ENCODE peak calls at places on chromosomes 5 and 9, in eight cellular contexts. K is K562, V is SK-N-SH, A is suprapubic skin, Z is prostate gland, G is sigmoid colon, N is spleen, M is H1. W is an unnamed sample.

GRCh38 chr9:129835128-129835859 is at the start of the genes C9orf78 and USP20:
- DNase-seq in A (peak; percentile 95), G (peak; percentile 98), N (peak; percentile 98), V (peak; percentile 100), Z (peak; percentile 96), M (peak; percentile 96), K (peak; percentile 100), W (peak; percentile 98)

GRCh38 chr9:3329361-3329760 is 196.4 kb downstream of the RFX3 start:
- DNase-seq in V (no peak), A (no peak), K (no peak), G (no peak), M (no peak), N (no peak), Z (no peak), W (no peak)

GRCh38 chr5:17267099-17267498 is 49.7 kb downstream of the BASP1 start:
- DNase-seq in K (no peak), V (no peak), G (no peak), N (no peak), A (no peak), Z (no peak), M (no peak), W (no peak)

GRCh38 chr5:42252306-42252705 is 170.9 kb upstream of the GHR start:
- DNase-seq in M (no peak), N (no peak), A (no peak), K (no peak), V (no peak), G (no peak), Z (no peak), W (no peak)

GRCh38 chr9:98182889-98183599 is 9.4 kb downstream of the CORO2A start:
- DNase-seq in G (no peak), Z (no peak), M (no peak), A (no peak), N (peak; percentile 38), K (no peak), V (no peak), W (peak; percentile 26)

GRCh38 chr9:14080940-14081621 is 232.9 kb downstream of the NFIB start:
- DNase-seq in V (no peak), Z (no peak), N (no peak), G (no peak), K (no peak), M (no peak), A (no peak), W (no peak)

GRCh38 chr5:17234384-17234783 is 17.0 kb downstream of the BASP1 start:
- DNase-seq in A (no peak), K (no peak), Z (no peak), V (no peak), G (no peak), N (no peak), M (no peak), W (no peak)

GRCh38 chr5:22850981-22851380 is 2.2 kb downstream of the CDH12 start:
- DNase-seq in M (no peak), K (no peak), Z (no peak), V (no peak), G (no peak), N (no peak), A (no peak), W (no peak)

GRCh38 chr9:92887880-92888338 is 10.1 kb upstream of the ZNF484 start:
- DNase-seq in M (peak; percentile 26), Z (no peak), A (no peak), V (no peak), N (no peak), G (no peak), K (no peak), W (no peak)

GRCh38 chr5:108654042-108654441 is 93.7 kb upstream of the FER start:
- DNase-seq in G (no peak), N (no peak), K (no peak), A (no peak), Z (no peak), V (no peak), M (no peak), W (no peak)

GRCh38 chr9:14062449-14063187 is 251.3 kb downstream of the NFIB start:
- DNase-seq in G (no peak), Z (no peak), M (no peak), K (no peak), A (no peak), V (peak; percentile 53), N (no peak), W (no peak)

GRCh38 chr5:40106847-40107246 is 572.9 kb upstream of the PTGER4 start:
- DNase-seq in V (no peak), M (no peak), G (no peak), Z (no peak), A (no peak), K (no peak), N (no peak), W (peak; percentile 27)

GRCh38 chr9:114718801-114719221 is 36.8 kb upstream of the TEX48 start:
- DNase-seq in K (no peak), V (no peak), G (no peak), Z (no peak), M (no peak), A (no peak), N (no peak), W (peak; percentile 35)

GRCh38 chr5:96075579-96076289 is 114.1 kb upstream of the ELL2 start:
- DNase-seq in V (no peak), N (no peak), G (no peak), M (no peak), K (no peak), A (no peak), Z (no peak), W (no peak)

GRCh38 chr9:124218438-124219289 is 39.1 kb upstream of the NEK6 start:
- DNase-seq in G (peak; percentile 74), K (no peak), V (no peak), Z (no peak), N (peak; percentile 89), A (peak; percentile 72), M (no peak), W (peak; percentile 77)

GRCh38 chr5:127002390-127002789 is 28.0 kb downstream of the MARCHF3 start:
- DNase-seq in V (peak; percentile 21), K (no peak), M (no peak), N (no peak), G (no peak), A (no peak), Z (no peak), W (no peak)

GRCh38 chr5:103866169-103866568 is 303.6 kb upstream of the NUDT12 start:
- DNase-seq in M (no peak), K (no peak), N (no peak), Z (no peak), G (no peak), A (no peak), V (no peak), W (no peak)

GRCh38 chr9:76571288-76572204 is 112.6 kb downstream of the GCNT1 start:
- DNase-seq in Z (no peak), K (no peak), V (no peak), N (peak; percentile 78), M (no peak), A (no peak), G (no peak), W (peak; percentile 27)

GRCh38 chr9:114465906-114466900 is 39.1 kb downstream of the WHRN start:
- DNase-seq in N (no peak), K (no peak), V (no peak), Z (peak; percentile 27), G (no peak), M (no peak), A (no peak), W (no peak)

GRCh38 chr5:31130682-31131081 is 62.8 kb upstream of the CDH6 start:
- DNase-seq in A (no peak), M (no peak), Z (no peak), V (no peak), G (no peak), N (no peak), K (no peak), W (no peak)

GRCh38 chr5:115348175-115348574 is 51.7 kb upstream of the CCDC112 start:
- DNase-seq in G (no peak), K (no peak), M (no peak), N (no peak), V (no peak), Z (no peak), A (no peak), W (no peak)

GRCh38 chr5:82386576-82386975 is 108.4 kb upstream of the RPS23 start:
- DNase-seq in K (no peak), A (no peak), N (no peak), G (no peak), M (no peak), Z (no peak), V (no peak), W (no peak)

GRCh38 chr9:133534346-133535284 is at the start of gene ADAMTSL2:
- DNase-seq in G (peak; percentile 87), V (peak; percentile 90), K (peak; percentile 40), N (no peak), A (no peak), M (peak; percentile 79), Z (peak; percentile 26), W (peak; percentile 55)

DNA sequence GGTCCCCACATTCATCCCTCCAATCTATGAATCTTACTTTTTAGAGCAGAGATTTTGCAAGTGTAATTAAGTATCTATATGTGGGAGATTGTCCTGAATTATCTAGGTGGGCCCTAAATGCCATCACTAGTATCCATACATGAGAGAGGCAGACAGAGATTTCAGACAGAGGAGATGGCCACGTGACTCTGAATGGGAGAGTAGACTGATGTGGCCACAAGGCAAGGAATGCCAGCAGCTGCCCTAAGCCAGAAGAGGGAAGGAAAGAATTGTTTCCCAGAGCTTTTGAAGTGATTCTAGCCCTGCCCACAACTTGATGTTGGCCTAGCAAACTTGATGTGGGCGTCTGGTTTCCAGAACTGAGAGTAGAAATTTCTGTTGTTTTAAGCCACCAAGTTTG is 90.1 kb upstream of the PCAT7 start:
- DNase-seq in M (no peak), Z (no peak), V (no peak), K (no peak), G (no peak), N (no peak), A (no peak), W (no peak)
- TF ChIP-seq POLR2AphosphoS5 in M (no peak), Z (no peak), V (no peak), K (no peak), G (no peak), N (peak; percentile 17), A (no peak), W (no peak)

GRCh38 chr5:172088801-172089200 is 82.4 kb upstream of the FBXW11 start:
- DNase-seq in M (no peak), Z (no peak), G (peak; percentile 54), A (no peak), V (no peak), N (no peak), K (no peak), W (no peak)
- TF ChIP-seq POLR2AphosphoS5 in M (no peak), Z (no peak), G (no peak), A (no peak), V (no peak), N (peak; percentile 33), K (no peak), W (no peak)

GRCh38 chr5:176536132-176536901 is 885 bp downstream of the RNF44 start:
- DNase-seq in N (peak; percentile 98), M (peak; percentile 79), A (peak; percentile 93), V (peak; percentile 82), Z (peak; percentile 61), G (peak; percentile 93), K (peak; percentile 79), W (peak; percentile 85)
- TF ChIP-seq POLR2AphosphoS5 in N (peak; percentile 85), M (peak; percentile 60), A (no peak), V (no peak), Z (peak; percentile 50), G (peak; percentile 28), K (no peak), W (peak; percentile 64)

GRCh38 chr9:136378171-136379002 is 4.9 kb upstream of the CARD9 start:
- DNase-seq in Z (no peak), M (no peak), K (no peak), A (no peak), V (no peak), N (no peak), G (no peak), W (no peak)
- TF ChIP-seq POLR2AphosphoS5 in Z (no peak), M (no peak), K (no peak), A (no peak), V (no peak), N (no peak), G (no peak), W (no peak)